ENCODE peak calls at places on chromosome 21, in ten cellular contexts. One of them, this sample, is unnamed.

GRCh38 chr21:36310016-36310415 is 10.0 kb upstream of the MORC3 start:
- DNase-seq in stimulated activated effector memory CD8-positive, alpha-beta T cell treated with anti-CD3 and anti-CD28 coated beads, Interleukin-12 subunit alpha, Interleukin-12 subunit beta, amount 100 ng/mL, for 72 hours: no peak
- DNase-seq in hepatocyte: no peak
- DNase-seq in GM23248: no peak
- DNase-seq in left colon: no peak
- DNase-seq in naive thymus-derived CD8-positive, alpha-beta T cell: no peak
- DNase-seq in kidney glomerular epithelial cell: no peak
- DNase-seq in non-pigmented ciliary epithelial cell: no peak
- DNase-seq in NCI-H1436: no peak
- DNase-seq in activated T-helper 2 cell treated with anti-CD3 and anti-CD28 coated beads, Interferon-gamma antibody, Interleukin-2, Interleukin-4, amounts not matched to agents 10 μg/mL and 5 μg/mL and 100 μg/mL, durations not matched to agents 14 hours and 24 hours and 36 hours: no peak
- DNase-seq in this sample: no peak

GRCh38 chr21:33762798-33763572 is 120.7 kb downstream of the ITSN1 start:
- DNase-seq in kidney glomerular epithelial cell: peak; percentile 84
- DNase-seq in left colon: no peak
- DNase-seq in activated T-helper 2 cell treated with anti-CD3 and anti-CD28 coated beads, Interferon-gamma antibody, Interleukin-2, Interleukin-4, amounts not matched to agents 10 μg/mL and 5 μg/mL and 100 μg/mL, durations not matched to agents 14 hours and 24 hours and 36 hours: no peak
- DNase-seq in NCI-H1436: no peak
- DNase-seq in GM23248: peak; percentile 60
- DNase-seq in non-pigmented ciliary epithelial cell: peak; percentile 37
- DNase-seq in hepatocyte: no peak
- DNase-seq in naive thymus-derived CD8-positive, alpha-beta T cell: no peak
- DNase-seq in stimulated activated effector memory CD8-positive, alpha-beta T cell treated with anti-CD3 and anti-CD28 coated beads, Interleukin-12 subunit alpha, Interleukin-12 subunit beta, amount 100 ng/mL, for 72 hours: no peak
- DNase-seq in this sample: peak; percentile 24

GRCh38 chr21:39103689-39104088 is 79.6 kb downstream of the PSMG1 start:
- DNase-seq in non-pigmented ciliary epithelial cell: no peak
- DNase-seq in hepatocyte: no peak
- DNase-seq in naive thymus-derived CD8-positive, alpha-beta T cell: no peak
- DNase-seq in left colon: no peak
- DNase-seq in kidney glomerular epithelial cell: no peak
- DNase-seq in GM23248: peak; percentile 46
- DNase-seq in activated T-helper 2 cell treated with anti-CD3 and anti-CD28 coated beads, Interferon-gamma antibody, Interleukin-2, Interleukin-4, amounts not matched to agents 10 μg/mL and 5 μg/mL and 100 μg/mL, durations not matched to agents 14 hours and 24 hours and 36 hours: no peak
- DNase-seq in stimulated activated effector memory CD8-positive, alpha-beta T cell treated with anti-CD3 and anti-CD28 coated beads, Interleukin-12 subunit alpha, Interleukin-12 subunit beta, amount 100 ng/mL, for 72 hours: no peak
- DNase-seq in NCI-H1436: no peak
- DNase-seq in this sample: no peak

GRCh38 chr21:40769231-40769630 is 77.7 kb downstream of the DSCAM start:
- DNase-seq in GM23248: no peak
- DNase-seq in naive thymus-derived CD8-positive, alpha-beta T cell: no peak
- DNase-seq in activated T-helper 2 cell treated with anti-CD3 and anti-CD28 coated beads, Interferon-gamma antibody, Interleukin-2, Interleukin-4, amounts not matched to agents 10 μg/mL and 5 μg/mL and 100 μg/mL, durations not matched to agents 14 hours and 24 hours and 36 hours: no peak
- DNase-seq in stimulated activated effector memory CD8-positive, alpha-beta T cell treated with anti-CD3 and anti-CD28 coated beads, Interleukin-12 subunit alpha, Interleukin-12 subunit beta, amount 100 ng/mL, for 72 hours: no peak
- DNase-seq in non-pigmented ciliary epithelial cell: no peak
- DNase-seq in hepatocyte: no peak
- DNase-seq in NCI-H1436: no peak
- DNase-seq in kidney glomerular epithelial cell: no peak
- DNase-seq in left colon: no peak
- DNase-seq in this sample: no peak

GRCh38 chr21:45998276-45998701 is 16.7 kb downstream of the COL6A1 start:
- DNase-seq in non-pigmented ciliary epithelial cell: no peak
- DNase-seq in GM23248: no peak
- DNase-seq in activated T-helper 2 cell treated with anti-CD3 and anti-CD28 coated beads, Interferon-gamma antibody, Interleukin-2, Interleukin-4, amounts not matched to agents 10 μg/mL and 5 μg/mL and 100 μg/mL, durations not matched to agents 14 hours and 24 hours and 36 hours: no peak
- DNase-seq in naive thymus-derived CD8-positive, alpha-beta T cell: no peak
- DNase-seq in NCI-H1436: no peak
- DNase-seq in stimulated activated effector memory CD8-positive, alpha-beta T cell treated with anti-CD3 and anti-CD28 coated beads, Interleukin-12 subunit alpha, Interleukin-12 subunit beta, amount 100 ng/mL, for 72 hours: no peak
- DNase-seq in left colon: no peak
- DNase-seq in kidney glomerular epithelial cell: no peak
- DNase-seq in hepatocyte: no peak
- DNase-seq in this sample: no peak

GRCh38 chr21:38352536-38353219 is 95.9 kb downstream of the KCNJ15 start:
- DNase-seq in kidney glomerular epithelial cell: peak; percentile 81
- DNase-seq in activated T-helper 2 cell treated with anti-CD3 and anti-CD28 coated beads, Interferon-gamma antibody, Interleukin-2, Interleukin-4, amounts not matched to agents 10 μg/mL and 5 μg/mL and 100 μg/mL, durations not matched to agents 14 hours and 24 hours and 36 hours: no peak
- DNase-seq in stimulated activated effector memory CD8-positive, alpha-beta T cell treated with anti-CD3 and anti-CD28 coated beads, Interleukin-12 subunit alpha, Interleukin-12 subunit beta, amount 100 ng/mL, for 72 hours: no peak
- DNase-seq in non-pigmented ciliary epithelial cell: no peak
- DNase-seq in hepatocyte: peak; percentile 79
- DNase-seq in NCI-H1436: peak; percentile 43
- DNase-seq in left colon: no peak
- DNase-seq in GM23248: peak; percentile 89
- DNase-seq in naive thymus-derived CD8-positive, alpha-beta T cell: no peak
- DNase-seq in this sample: peak; percentile 88

GRCh38 chr21:38171723-38172344 is 85.0 kb upstream of the KCNJ15 start:
- DNase-seq in activated T-helper 2 cell treated with anti-CD3 and anti-CD28 coated beads, Interferon-gamma antibody, Interleukin-2, Interleukin-4, amounts not matched to agents 10 μg/mL and 5 μg/mL and 100 μg/mL, durations not matched to agents 14 hours and 24 hours and 36 hours: no peak
- DNase-seq in hepatocyte: peak; percentile 35
- DNase-seq in non-pigmented ciliary epithelial cell: no peak
- DNase-seq in stimulated activated effector memory CD8-positive, alpha-beta T cell treated with anti-CD3 and anti-CD28 coated beads, Interleukin-12 subunit alpha, Interleukin-12 subunit beta, amount 100 ng/mL, for 72 hours: no peak
- DNase-seq in GM23248: peak; percentile 53
- DNase-seq in naive thymus-derived CD8-positive, alpha-beta T cell: no peak
- DNase-seq in left colon: no peak
- DNase-seq in NCI-H1436: no peak
- DNase-seq in kidney glomerular epithelial cell: peak; percentile 71
- DNase-seq in this sample: peak; percentile 69

GRCh38 chr21:28521932-28522826 is 470.5 kb downstream of the LTN1 start:
- DNase-seq in left colon: no peak
- DNase-seq in naive thymus-derived CD8-positive, alpha-beta T cell: no peak
- DNase-seq in hepatocyte: peak; percentile 50
- DNase-seq in kidney glomerular epithelial cell: peak; percentile 16
- DNase-seq in non-pigmented ciliary epithelial cell: peak; percentile 10
- DNase-seq in stimulated activated effector memory CD8-positive, alpha-beta T cell treated with anti-CD3 and anti-CD28 coated beads, Interleukin-12 subunit alpha, Interleukin-12 subunit beta, amount 100 ng/mL, for 72 hours: no peak
- DNase-seq in GM23248: peak; percentile 62
- DNase-seq in NCI-H1436: no peak
- DNase-seq in activated T-helper 2 cell treated with anti-CD3 and anti-CD28 coated beads, Interferon-gamma antibody, Interleukin-2, Interleukin-4, amounts not matched to agents 10 μg/mL and 5 μg/mL and 100 μg/mL, durations not matched to agents 14 hours and 24 hours and 36 hours: no peak
- DNase-seq in this sample: peak; percentile 56

GRCh38 chr21:45280969-45281368 is 6.7 kb downstream of the POFUT2 start:
- DNase-seq in kidney glomerular epithelial cell: no peak
- DNase-seq in hepatocyte: no peak
- DNase-seq in NCI-H1436: no peak
- DNase-seq in left colon: no peak
- DNase-seq in activated T-helper 2 cell treated with anti-CD3 and anti-CD28 coated beads, Interferon-gamma antibody, Interleukin-2, Interleukin-4, amounts not matched to agents 10 μg/mL and 5 μg/mL and 100 μg/mL, durations not matched to agents 14 hours and 24 hours and 36 hours: no peak
- DNase-seq in non-pigmented ciliary epithelial cell: no peak
- DNase-seq in naive thymus-derived CD8-positive, alpha-beta T cell: no peak
- DNase-seq in GM23248: no peak
- DNase-seq in stimulated activated effector memory CD8-positive, alpha-beta T cell treated with anti-CD3 and anti-CD28 coated beads, Interleukin-12 subunit alpha, Interleukin-12 subunit beta, amount 100 ng/mL, for 72 hours: no peak
- DNase-seq in this sample: no peak

This sample was measured in astrocyte of the spinal cord.